ENCODE peak calls at places on chromosomes 13 and 19, in six cellular contexts. S is DND-41, J is heart left ventricle, U is left ventricle myocardium inferior, Y is thoracic aorta, L is transverse colon. X is an unnamed sample.

GRCh38 chr19:14155371-14155770 is 19.0 kb upstream of the ASF1B start:
- DNase-seq in Y (no peak), L (no peak), J (no peak), U (no peak), S (no peak), X (no peak)

GRCh38 chr13:94305463-94305862 is 174.0 kb downstream of the DCT start:
- DNase-seq in S (no peak), L (no peak), J (no peak), Y (no peak), U (no peak), X (no peak)

GRCh38 chr19:41993612-41994483 is at the start of gene ATP1A3:
- DNase-seq in U (peak; percentile 67), J (peak; percentile 81), Y (no peak), S (peak; percentile 85), L (peak; percentile 52), X (peak; percentile 52)

GRCh38 chr13:94708031-94708571 is 4.2 kb downstream of the SOX21 start:
- DNase-seq in Y (no peak), U (no peak), J (no peak), S (no peak), L (no peak), X (no peak)

GRCh38 chr13:79637086-79637763 is 156.3 kb downstream of the NDFIP2 start:
- DNase-seq in S (no peak), J (peak; percentile 84), L (no peak), Y (no peak), U (peak; percentile 85), X (no peak)

GRCh38 chr13:39935155-39935554 is 279.7 kb downstream of the COG6 start:
- DNase-seq in Y (no peak), S (no peak), L (no peak), U (no peak), J (no peak), X (no peak)

GRCh38 chr19:16373539-16373938 is 48.9 kb downstream of the KLF2 start:
- DNase-seq in J (no peak), S (no peak), Y (no peak), U (peak; percentile 16), L (no peak), X (no peak)

GRCh38 chr13:36345438-36346221 is 564 bp downstream of the SPART start:
- DNase-seq in Y (peak; percentile 40), L (peak; percentile 60), S (no peak), U (peak; percentile 62), J (peak; percentile 67), X (peak; percentile 84)

GRCh38 chr19:804419-805160 is 7.3 kb downstream of the PTBP1 start:
- DNase-seq in S (no peak), L (no peak), Y (no peak), J (no peak), U (no peak), X (no peak)

GRCh38 chr13:58302349-58302748 is 670.8 kb downstream of the PCDH17 start:
- DNase-seq in U (no peak), J (no peak), S (no peak), L (no peak), Y (no peak), X (no peak)

GRCh38 chr13:28574617-28575142 is 79.8 kb upstream of the FLT1 start:
- DNase-seq in Y (no peak), U (no peak), S (no peak), L (peak; percentile 46), J (no peak), X (peak; percentile 70)

GRCh38 chr13:44329909-44330545 is 43.6 kb upstream of the SERP2 start:
- DNase-seq in U (no peak), S (no peak), L (no peak), Y (no peak), J (no peak), X (no peak)

GRCh38 chr13:52156724-52157251 is 2.6 kb downstream of the NEK3 start:
- DNase-seq in S (no peak), J (no peak), U (no peak), Y (no peak), L (no peak), X (no peak)

GRCh38 chr19:48033604-48034003 is 10.3 kb downstream of the CABP5 start:
- DNase-seq in S (no peak), J (no peak), L (no peak), Y (no peak), U (no peak), X (no peak)

GRCh38 chr19:49766938-49767315 is at the start of gene AP2A1:
- DNase-seq in U (no peak), L (no peak), S (no peak), J (no peak), Y (no peak), X (no peak)

GRCh38 chr19:33640773-33641172 is 19.0 kb downstream of the CHST8 start:
- DNase-seq in J (no peak), L (no peak), U (no peak), Y (no peak), S (no peak), X (no peak)

GRCh38 chr13:94233401-94233800 is 246.1 kb downstream of the DCT start:
- DNase-seq in U (peak; percentile 20), Y (no peak), L (no peak), J (no peak), S (no peak), X (peak; percentile 19)

GRCh38 chr19:46992699-46993535 is 26.7 kb upstream of the NPAS1 start:
- DNase-seq in S (no peak), J (peak; percentile 78), Y (no peak), U (peak; percentile 60), L (no peak), X (no peak)

GRCh38 chr13:49641810-49642291 is 13.5 kb downstream of the ARL11 start:
- DNase-seq in L (peak; percentile 33), J (no peak), S (no peak), Y (no peak), U (peak; percentile 46), X (peak; percentile 35)

DNA sequence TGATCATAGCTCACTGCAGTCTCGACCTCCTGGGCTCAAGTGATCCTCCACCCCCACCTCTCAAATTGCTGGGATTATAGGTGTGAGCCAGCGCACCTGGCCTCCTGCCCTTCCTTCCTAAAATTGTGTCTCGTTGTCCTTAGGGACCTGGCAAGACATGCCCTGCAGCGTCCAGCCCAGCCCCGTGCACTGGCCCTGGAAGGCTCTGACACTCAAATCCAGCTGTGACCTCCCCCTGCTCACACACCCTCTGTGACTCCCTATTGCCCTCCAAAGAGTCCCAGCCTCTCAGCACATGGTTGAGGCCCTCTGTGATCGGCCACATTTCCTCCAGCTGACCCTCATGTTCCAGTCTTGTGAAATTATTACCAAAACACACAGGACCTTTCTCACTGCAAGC is 4.9 kb downstream of the MPV17L2 start:
- DNase-seq in J (no peak), S (no peak), Y (no peak), U (no peak), L (no peak), X (no peak)
- H3K27ac ChIP-seq in J (no peak overlapping the region), S (no peak overlapping the region), Y (no peak overlapping the region), U (no peak overlapping the region), L (no peak overlapping the region), X (no peak overlapping the region)

DNA sequence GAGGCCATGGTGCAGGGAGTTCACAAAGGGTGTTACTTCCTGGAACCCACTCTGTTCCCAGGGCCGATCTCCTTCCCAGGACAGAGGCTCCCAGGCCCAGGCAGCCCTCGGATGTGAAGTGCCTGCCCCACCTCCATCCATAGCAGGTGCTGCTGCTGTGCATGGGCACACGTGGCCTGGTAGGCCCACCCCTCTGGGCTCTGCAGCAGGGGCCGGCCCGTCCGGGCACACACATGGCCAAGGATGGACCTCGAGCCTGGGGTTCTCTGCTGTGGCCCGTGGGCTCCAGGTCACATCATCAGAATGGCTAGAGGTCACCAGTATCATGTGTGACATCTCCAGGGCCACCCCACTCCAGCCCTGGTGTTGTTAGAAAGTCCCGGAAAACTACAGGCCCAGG is 71.8 kb downstream of the GADD45B start:
- DNase-seq in L (no peak), J (no peak), Y (no peak), S (no peak), U (no peak), X (no peak)
- H3K4me1 ChIP-seq in L (peaks cover 41% of the 10 kb centered on the region), J (peaks cover 56% of the 10 kb centered on the region), Y (peaks cover 41% of the 10 kb centered on the region), S (peaks cover 30% of the 10 kb centered on the region), U (peaks cover 76% of the 10 kb centered on the region), X (peaks cover 37% of the 10 kb centered on the region)

DNA sequence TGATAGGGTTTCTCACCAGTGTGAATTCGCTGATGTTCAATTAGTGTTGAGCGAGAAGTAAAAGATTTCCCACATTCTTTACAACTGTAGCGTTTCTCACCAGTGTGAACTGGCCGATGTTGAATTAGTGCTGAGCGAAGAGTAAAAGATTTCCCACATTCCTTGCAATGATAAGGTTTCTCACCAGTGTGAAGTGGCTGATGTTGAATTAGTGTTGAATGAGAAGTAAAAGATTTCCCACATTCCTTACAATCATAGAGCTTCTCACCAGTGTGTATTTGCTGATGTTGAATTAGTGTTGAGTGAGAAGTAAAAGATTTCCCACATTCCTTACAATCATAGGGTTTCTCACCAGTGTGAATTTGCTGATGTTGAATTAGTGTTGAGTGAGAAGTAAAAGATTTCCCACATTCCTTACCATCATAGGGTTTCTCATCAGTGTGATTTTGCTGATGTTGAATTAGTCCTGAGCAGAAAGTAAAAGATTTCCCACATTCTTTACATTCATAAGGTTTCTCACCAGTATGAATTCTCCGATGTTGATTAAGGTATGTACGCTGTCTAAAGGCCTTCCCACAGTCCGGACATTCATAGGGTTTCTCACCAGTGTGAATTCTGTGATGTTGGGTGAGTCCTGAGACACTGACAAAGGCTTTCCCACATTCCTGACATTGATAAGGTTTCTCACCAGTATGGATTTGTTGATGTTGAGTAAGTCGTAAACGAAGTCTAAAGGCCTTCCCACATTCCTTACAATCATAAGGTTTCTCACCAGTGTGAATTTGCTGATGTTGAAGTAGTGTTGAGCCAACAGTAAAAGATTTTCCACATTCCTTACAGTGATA is 24.0 kb downstream of the ZNF850 start:
- DNase-seq in Y (no peak), U (no peak), S (no peak), J (no peak), L (no peak), X (no peak)
- H3K9me3 ChIP-seq in Y (peaks cover 99% of the 10 kb centered on the region), U (peaks cover 100% of the 10 kb centered on the region), S (peaks cover 92% of the 10 kb centered on the region), J (peaks cover 96% of the 10 kb centered on the region), L (peaks cover 96% of the 10 kb centered on the region), X (peaks cover 90% of the 10 kb centered on the region)

DNA sequence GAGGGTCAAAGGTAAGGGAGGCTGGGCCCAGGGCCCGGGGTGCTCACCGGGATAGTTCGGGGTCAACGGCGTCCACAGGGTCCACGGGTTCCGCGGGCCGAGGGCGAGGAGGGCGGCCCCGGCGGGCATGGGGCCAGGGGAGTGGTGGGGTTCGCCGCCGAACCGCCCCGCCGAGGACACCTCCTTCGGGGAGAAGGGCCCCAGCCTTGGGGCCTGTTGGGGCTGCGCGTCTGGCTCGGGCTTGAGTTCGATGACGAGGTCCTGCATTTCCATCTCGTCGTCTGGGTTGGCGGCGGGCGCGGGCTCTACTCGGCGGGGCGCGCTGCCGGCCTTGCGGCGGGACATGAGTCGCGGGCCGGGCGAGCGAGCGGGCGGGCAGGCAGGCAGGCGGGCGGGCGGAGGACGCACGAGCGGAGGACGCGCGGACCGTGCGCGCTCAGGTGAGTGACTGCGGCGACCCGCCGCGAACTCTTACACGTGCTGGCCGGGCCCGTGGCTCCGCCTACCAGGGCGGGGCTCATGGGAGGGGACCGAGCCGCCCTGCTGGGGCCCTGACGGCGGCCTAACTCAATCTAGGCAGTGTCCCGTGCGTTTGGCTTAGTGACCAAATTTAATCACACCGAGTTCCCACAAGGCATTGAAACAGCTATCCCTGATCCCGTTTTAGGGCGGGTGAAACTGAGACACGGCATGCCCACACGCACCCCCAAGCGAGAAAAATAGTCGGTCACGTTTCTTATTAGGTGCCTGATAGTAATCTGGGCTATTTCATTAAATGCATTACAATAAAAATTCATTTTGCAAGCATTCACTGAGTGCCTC is at the start of gene ZNF296:
- DNase-seq in J (peak; percentile 88), S (no peak), Y (no peak), U (peak; percentile 71), L (peak; percentile 93), X (peak; percentile 90)
- H3K27ac ChIP-seq in J (peak within 1 kb of the TSS; percentile 12), S (no peak within 1 kb of the TSS), Y (peak within 1 kb of the TSS; percentile 55), U (peak within 1 kb of the TSS; percentile 51), L (peak within 1 kb of the TSS; percentile 90), X (peak within 1 kb of the TSS; percentile 14)

X was measured in hepatocyte.